ENCODE peak calls at places on chromosome 1, in ten cellular contexts. One of them, this sample, is unnamed. For H3K27me3, the result is how much of the 10 kb centered on the place peaks cover.

GRCh38 chr1:22920026-22920733 is 52.5 kb downstream of the LACTBL1 start:
- DNase-seq in AG04450: no peak
- DNase-seq in foreskin keratinocyte: no peak
- DNase-seq in upper lobe of left lung: no peak
- DNase-seq in neural progenitor cell: peak
- DNase-seq in small intestine: no peak
- DNase-seq in CD8-positive, alpha-beta T cell: no peak
- DNase-seq in PC-9: no peak
- DNase-seq in fibroblast of lung: no peak
- DNase-seq in H7: no peak
- DNase-seq in this sample: no peak

GRCh38 chr1:227082999-227083746 is 143.1 kb downstream of the COQ8A start:
- DNase-seq in AG04450: no peak
- DNase-seq in foreskin keratinocyte: no peak
- DNase-seq in upper lobe of left lung: no peak
- DNase-seq in neural progenitor cell: no peak
- DNase-seq in small intestine: no peak
- DNase-seq in CD8-positive, alpha-beta T cell: no peak
- DNase-seq in PC-9: no peak
- DNase-seq in fibroblast of lung: no peak
- DNase-seq in H7: no peak
- DNase-seq in this sample: no peak

GRCh38 chr1:111406325-111406768 is 21.2 kb downstream of the OVGP1 start:
- DNase-seq in AG04450: no peak
- DNase-seq in foreskin keratinocyte: peak
- DNase-seq in upper lobe of left lung: no peak
- DNase-seq in neural progenitor cell: no peak
- DNase-seq in small intestine: peak
- DNase-seq in CD8-positive, alpha-beta T cell: peak
- DNase-seq in PC-9: no peak
- DNase-seq in fibroblast of lung: peak
- DNase-seq in H7: peak
- DNase-seq in this sample: no peak

GRCh38 chr1:110176299-110176956 is 26.1 kb downstream of the SLC6A17 start:
- DNase-seq in AG04450: no peak
- DNase-seq in foreskin keratinocyte: no peak
- DNase-seq in upper lobe of left lung: peak
- DNase-seq in neural progenitor cell: no peak
- DNase-seq in small intestine: peak
- DNase-seq in CD8-positive, alpha-beta T cell: no peak
- DNase-seq in PC-9: peak
- DNase-seq in fibroblast of lung: no peak
- DNase-seq in H7: peak
- DNase-seq in this sample: no peak

GRCh38 chr1:239930646-239931262 is 160.9 kb upstream of the FMN2 start:
- DNase-seq in AG04450: no peak
- DNase-seq in foreskin keratinocyte: no peak
- DNase-seq in upper lobe of left lung: no peak
- DNase-seq in neural progenitor cell: no peak
- DNase-seq in small intestine: peak
- DNase-seq in CD8-positive, alpha-beta T cell: no peak
- DNase-seq in PC-9: no peak
- DNase-seq in fibroblast of lung: peak
- DNase-seq in H7: no peak
- DNase-seq in this sample: no peak

GRCh38 chr1:235051521-235051920 is 77.1 kb downstream of the TOMM20 start:
- DNase-seq in AG04450: no peak
- DNase-seq in foreskin keratinocyte: no peak
- DNase-seq in upper lobe of left lung: no peak
- DNase-seq in neural progenitor cell: no peak
- DNase-seq in small intestine: no peak
- DNase-seq in CD8-positive, alpha-beta T cell: no peak
- DNase-seq in PC-9: no peak
- DNase-seq in fibroblast of lung: no peak
- DNase-seq in H7: no peak
- DNase-seq in this sample: no peak

GRCh38 chr1:50048791-50049190 is 25.0 kb upstream of the AGBL4 start:
- DNase-seq in AG04450: no peak
- DNase-seq in foreskin keratinocyte: no peak
- DNase-seq in upper lobe of left lung: no peak
- DNase-seq in neural progenitor cell: no peak
- DNase-seq in small intestine: no peak
- DNase-seq in CD8-positive, alpha-beta T cell: no peak
- DNase-seq in PC-9: no peak
- DNase-seq in fibroblast of lung: no peak
- DNase-seq in H7: no peak
- DNase-seq in this sample: no peak

GRCh38 chr1:216290074-216290473 is 133.2 kb downstream of the USH2A start:
- DNase-seq in AG04450: no peak
- DNase-seq in foreskin keratinocyte: no peak
- DNase-seq in upper lobe of left lung: no peak
- DNase-seq in neural progenitor cell: no peak
- DNase-seq in small intestine: no peak
- DNase-seq in CD8-positive, alpha-beta T cell: no peak
- DNase-seq in PC-9: no peak
- DNase-seq in fibroblast of lung: no peak
- DNase-seq in H7: no peak
- DNase-seq in this sample: no peak

GRCh38 chr1:213623103-213623581 is 364.6 kb upstream of the PROX1 start:
- DNase-seq in AG04450: no peak
- DNase-seq in foreskin keratinocyte: no peak
- DNase-seq in upper lobe of left lung: no peak
- DNase-seq in neural progenitor cell: no peak
- DNase-seq in small intestine: no peak
- DNase-seq in CD8-positive, alpha-beta T cell: no peak
- DNase-seq in PC-9: no peak
- DNase-seq in fibroblast of lung: no peak
- DNase-seq in H7: no peak
- DNase-seq in this sample: no peak

GRCh38 chr1:116490588-116490987 is 80.2 kb downstream of the CD58 start:
- DNase-seq in AG04450: no peak
- DNase-seq in foreskin keratinocyte: no peak
- DNase-seq in upper lobe of left lung: no peak
- DNase-seq in neural progenitor cell: no peak
- DNase-seq in small intestine: no peak
- DNase-seq in CD8-positive, alpha-beta T cell: no peak
- DNase-seq in PC-9: no peak
- DNase-seq in fibroblast of lung: no peak
- DNase-seq in H7: no peak
- DNase-seq in this sample: no peak

GRCh38 chr1:98988906-98989603 is 15.6 kb downstream of the PLPPR5 start:
- DNase-seq in AG04450: no peak
- DNase-seq in foreskin keratinocyte: no peak
- DNase-seq in upper lobe of left lung: no peak
- DNase-seq in neural progenitor cell: no peak
- DNase-seq in small intestine: no peak
- DNase-seq in CD8-positive, alpha-beta T cell: no peak
- DNase-seq in PC-9: no peak
- DNase-seq in fibroblast of lung: peak
- DNase-seq in H7: no peak
- DNase-seq in this sample: no peak

GRCh38 chr1:118993712-118994049 is 5.5 kb upstream of the TBX15 start:
- DNase-seq in AG04450: no peak
- DNase-seq in foreskin keratinocyte: no peak
- DNase-seq in upper lobe of left lung: no peak
- DNase-seq in neural progenitor cell: no peak
- DNase-seq in small intestine: no peak
- DNase-seq in CD8-positive, alpha-beta T cell: no peak
- DNase-seq in PC-9: no peak
- DNase-seq in fibroblast of lung: no peak
- DNase-seq in H7: no peak
- DNase-seq in this sample: no peak

GRCh38 chr1:153525088-153525713 is 10.6 kb downstream of the S100A6 start:
- DNase-seq in AG04450: no peak
- DNase-seq in foreskin keratinocyte: peak
- DNase-seq in upper lobe of left lung: no peak
- DNase-seq in neural progenitor cell: no peak
- DNase-seq in small intestine: no peak
- DNase-seq in CD8-positive, alpha-beta T cell: no peak
- DNase-seq in PC-9: no peak
- DNase-seq in fibroblast of lung: peak
- DNase-seq in H7: no peak
- DNase-seq in this sample: no peak

DNA sequence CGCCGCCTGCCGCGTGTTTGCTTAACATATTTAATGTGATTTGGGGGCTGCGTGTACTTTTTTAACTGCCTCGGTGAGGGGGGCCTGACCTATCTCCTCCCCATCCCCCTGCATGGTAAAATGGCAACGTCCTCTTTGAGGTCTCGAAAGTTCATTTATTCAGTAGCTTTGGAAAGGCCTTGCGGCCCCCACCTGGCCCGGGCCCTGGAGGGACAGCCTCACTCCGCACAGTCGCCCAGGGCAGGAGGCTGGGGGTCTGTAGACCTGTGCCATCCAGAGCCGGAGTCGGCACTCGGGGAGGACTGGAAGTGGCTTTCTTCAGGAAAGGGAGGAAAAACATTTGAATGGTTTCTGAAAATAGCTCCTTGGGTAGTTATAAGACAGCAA is 38.0 kb upstream of the ACTRT2 start:
- DNase-seq in AG04450: no peak
- DNase-seq in foreskin keratinocyte: no peak
- DNase-seq in upper lobe of left lung: peak
- DNase-seq in neural progenitor cell: no peak
- DNase-seq in small intestine: no peak
- DNase-seq in CD8-positive, alpha-beta T cell: no peak
- DNase-seq in PC-9: no peak
- DNase-seq in fibroblast of lung: no peak
- DNase-seq in H7: no peak
- DNase-seq in this sample: no peak
- H3K27me3 ChIP-seq in AG04450: under half
- H3K27me3 ChIP-seq in foreskin keratinocyte: under half
- H3K27me3 ChIP-seq in upper lobe of left lung: under half
- H3K27me3 ChIP-seq in neural progenitor cell: under half
- H3K27me3 ChIP-seq in small intestine: under half
- H3K27me3 ChIP-seq in CD8-positive, alpha-beta T cell: under half
- H3K27me3 ChIP-seq in PC-9: half or more
- H3K27me3 ChIP-seq in fibroblast of lung: under half
- H3K27me3 ChIP-seq in H7: under half
- H3K27me3 ChIP-seq in this sample: under half

GRCh38 chr1:180236698-180237509 is 6.8 kb downstream of the LHX4 start:
- DNase-seq in AG04450: no peak
- DNase-seq in foreskin keratinocyte: no peak
- DNase-seq in upper lobe of left lung: no peak
- DNase-seq in neural progenitor cell: peak
- DNase-seq in small intestine: no peak
- DNase-seq in CD8-positive, alpha-beta T cell: no peak
- DNase-seq in PC-9: no peak
- DNase-seq in fibroblast of lung: no peak
- DNase-seq in H7: no peak
- DNase-seq in this sample: no peak

GRCh38 chr1:180235077-180235501 is 5.0 kb downstream of the LHX4 start:
- DNase-seq in AG04450: no peak
- DNase-seq in foreskin keratinocyte: peak
- DNase-seq in upper lobe of left lung: peak
- DNase-seq in neural progenitor cell: peak
- DNase-seq in small intestine: peak
- DNase-seq in CD8-positive, alpha-beta T cell: no peak
- DNase-seq in PC-9: no peak
- DNase-seq in fibroblast of lung: no peak
- DNase-seq in H7: peak
- DNase-seq in this sample: no peak

GRCh38 chr1:180234369-180235076 is 4.5 kb downstream of the LHX4 start:
- DNase-seq in AG04450: no peak
- DNase-seq in foreskin keratinocyte: no peak
- DNase-seq in upper lobe of left lung: peak
- DNase-seq in neural progenitor cell: peak
- DNase-seq in small intestine: peak
- DNase-seq in CD8-positive, alpha-beta T cell: no peak
- DNase-seq in PC-9: no peak
- DNase-seq in fibroblast of lung: no peak
- DNase-seq in H7: peak
- DNase-seq in this sample: no peak

GRCh38 chr1:180233191-180234011 is 3.3 kb downstream of the LHX4 start:
- DNase-seq in AG04450: no peak
- DNase-seq in foreskin keratinocyte: no peak
- DNase-seq in upper lobe of left lung: peak
- DNase-seq in neural progenitor cell: peak
- DNase-seq in small intestine: no peak
- DNase-seq in CD8-positive, alpha-beta T cell: no peak
- DNase-seq in PC-9: no peak
- DNase-seq in fibroblast of lung: no peak
- DNase-seq in H7: peak
- DNase-seq in this sample: no peak

GRCh38 chr1:180235502-180236239 is 5.6 kb downstream of the LHX4 start:
- DNase-seq in AG04450: no peak
- DNase-seq in foreskin keratinocyte: no peak
- DNase-seq in upper lobe of left lung: peak
- DNase-seq in neural progenitor cell: peak
- DNase-seq in small intestine: no peak
- DNase-seq in CD8-positive, alpha-beta T cell: no peak
- DNase-seq in PC-9: no peak
- DNase-seq in fibroblast of lung: no peak
- DNase-seq in H7: peak
- DNase-seq in this sample: no peak
- H3K27me3 ChIP-seq in AG04450: half or more
- H3K27me3 ChIP-seq in foreskin keratinocyte: half or more
- H3K27me3 ChIP-seq in upper lobe of left lung: half or more
- H3K27me3 ChIP-seq in neural progenitor cell: half or more
- H3K27me3 ChIP-seq in small intestine: under half
- H3K27me3 ChIP-seq in CD8-positive, alpha-beta T cell: half or more
- H3K27me3 ChIP-seq in PC-9: under half
- H3K27me3 ChIP-seq in fibroblast of lung: half or more
- H3K27me3 ChIP-seq in H7: half or more
- H3K27me3 ChIP-seq in this sample: half or more

DNA sequence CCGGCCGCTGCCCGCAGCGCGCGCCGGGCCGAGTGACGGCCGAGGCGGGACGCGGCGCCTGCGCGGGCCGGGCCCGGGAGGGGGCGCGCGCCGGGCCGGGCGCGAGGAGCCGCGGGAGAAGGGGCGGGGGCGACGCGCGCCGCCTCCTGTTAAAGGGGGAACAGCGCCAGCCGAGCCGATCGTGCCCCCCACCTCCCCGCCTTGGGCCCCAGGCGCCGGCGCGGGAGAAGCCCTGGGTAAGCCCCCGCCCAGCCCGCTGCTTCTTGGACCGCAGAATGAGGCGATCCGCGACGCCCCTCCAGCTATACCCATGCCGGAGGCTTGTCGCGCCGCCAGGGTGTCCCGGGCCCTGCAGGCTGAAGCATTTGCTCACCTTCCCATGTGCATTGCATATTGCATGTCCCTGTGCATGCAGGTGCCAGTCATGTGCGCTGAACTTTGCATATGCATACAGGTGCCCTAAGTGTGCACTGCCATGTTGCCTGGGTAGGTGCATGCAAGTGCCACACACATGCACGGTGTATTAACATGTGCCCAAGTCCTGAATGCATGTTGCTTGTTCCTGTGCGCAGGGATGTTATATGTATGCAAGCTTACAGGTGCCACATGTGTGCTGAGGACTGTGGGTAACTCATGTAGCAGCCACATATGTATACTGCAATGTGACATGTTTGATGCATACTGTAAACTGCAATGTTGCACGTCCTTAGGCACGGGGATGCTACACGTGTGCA is at the start of gene ADGRB2:
- DNase-seq in AG04450: no peak
- DNase-seq in foreskin keratinocyte: no peak
- DNase-seq in upper lobe of left lung: peak
- DNase-seq in neural progenitor cell: peak
- DNase-seq in small intestine: no peak
- DNase-seq in CD8-positive, alpha-beta T cell: peak
- DNase-seq in PC-9: peak
- DNase-seq in fibroblast of lung: no peak
- DNase-seq in H7: peak
- DNase-seq in this sample: no peak
- H3K27me3 ChIP-seq in AG04450: under half
- H3K27me3 ChIP-seq in foreskin keratinocyte: under half
- H3K27me3 ChIP-seq in upper lobe of left lung: under half
- H3K27me3 ChIP-seq in neural progenitor cell: under half
- H3K27me3 ChIP-seq in small intestine: under half
- H3K27me3 ChIP-seq in CD8-positive, alpha-beta T cell: under half
- H3K27me3 ChIP-seq in PC-9: under half
- H3K27me3 ChIP-seq in fibroblast of lung: under half
- H3K27me3 ChIP-seq in H7: under half
- H3K27me3 ChIP-seq in this sample: under half

GRCh38 chr1:18773753-18774152 is 85.7 kb downstream of the TAS1R2 start:
- DNase-seq in AG04450: no peak
- DNase-seq in foreskin keratinocyte: no peak
- DNase-seq in upper lobe of left lung: no peak
- DNase-seq in neural progenitor cell: no peak
- DNase-seq in small intestine: no peak
- DNase-seq in CD8-positive, alpha-beta T cell: no peak
- DNase-seq in PC-9: no peak
- DNase-seq in fibroblast of lung: no peak
- DNase-seq in H7: no peak
- DNase-seq in this sample: no peak
- H3K27me3 ChIP-seq in AG04450: under half
- H3K27me3 ChIP-seq in foreskin keratinocyte: under half
- H3K27me3 ChIP-seq in upper lobe of left lung: under half
- H3K27me3 ChIP-seq in neural progenitor cell: under half
- H3K27me3 ChIP-seq in small intestine: under half
- H3K27me3 ChIP-seq in CD8-positive, alpha-beta T cell: under half
- H3K27me3 ChIP-seq in PC-9: half or more
- H3K27me3 ChIP-seq in fibroblast of lung: under half
- H3K27me3 ChIP-seq in H7: under half
- H3K27me3 ChIP-seq in this sample: under half

This sample was measured in BJ.